ENCODE peak calls at places on chromosomes 11 and 22, in six cellular contexts. B is IMR-90, N is H9, S is mesenchymal stem cell, H is neuronal stem cell, K is mesendoderm. P is an unnamed sample.

GRCh38 chr11:90764691-90765090 is 541.8 kb upstream of the CHORDC1 start:
- DNase-seq in B (no peak), N (no peak), S (no peak), H (no peak), K (no peak), P (no peak)

GRCh38 chr11:35265755-35266454 is 126.9 kb downstream of the CD44 start:
- DNase-seq in B (no peak), N (no peak), S (no peak), H (no peak), K (no peak), P (no peak)

GRCh38 chr11:126156814-126157213 is 54.6 kb downstream of the RPUSD4 start:
- DNase-seq in B (no peak), N (no peak), S (no peak), H (no peak), K (no peak), P (no peak)

GRCh38 chr11:44596541-44597276 is 31.2 kb downstream of the CD82 start:
- DNase-seq in B (no peak), N (no peak), S (no peak), H (no peak), K (peak; percentile 13), P (no peak)

GRCh38 chr11:121936375-121936774 is 179.6 kb downstream of the BLID start:
- DNase-seq in B (peak; percentile 54), N (no peak), S (no peak), H (no peak), K (no peak), P (no peak)

GRCh38 chr11:32391965-32392553 is 43.3 kb downstream of the WT1 start:
- DNase-seq in B (peak; percentile 70), N (no peak), S (peak; percentile 94), H (no peak), K (no peak), P (no peak)

GRCh38 chr11:76209956-76210885 is 3.9 kb upstream of the WNT11 start:
- DNase-seq in B (peak; percentile 74), N (no peak), S (peak; percentile 69), H (peak; percentile 51), K (peak; percentile 38), P (peak; percentile 56)

GRCh38 chr22:42842658-42843370 is 14.3 kb downstream of the ARFGAP3 start:
- DNase-seq in B (peak; percentile 24), N (no peak), S (no peak), H (no peak), K (no peak), P (no peak)

GRCh38 chr11:15106201-15106965 is 8.3 kb upstream of the INSC start:
- DNase-seq in B (peak; percentile 91), N (no peak), S (peak; percentile 92), H (no peak), K (no peak), P (no peak)

GRCh38 chr11:77517753-77518152 is 43.9 kb upstream of the PAK1 start:
- DNase-seq in B (no peak), N (no peak), S (no peak), H (no peak), K (no peak), P (no peak)

GRCh38 chr11:21495879-21496278 is 697.0 kb upstream of the ANO5 start:
- DNase-seq in B (no peak), N (no peak), S (no peak), H (no peak), K (no peak), P (no peak)

GRCh38 chr22:30705710-30706651 is 11.3 kb downstream of the OSBP2 start:
- DNase-seq in B (peak; percentile 80), N (no peak), S (no peak), H (no peak), K (peak; percentile 84), P (no peak)

GRCh38 chr11:2533642-2534115 is 88.9 kb downstream of the KCNQ1 start:
- DNase-seq in B (peak; percentile 91), N (peak; percentile 88), S (peak; percentile 93), H (peak; percentile 80), K (peak; percentile 97), P (peak; percentile 95)

GRCh38 chr22:49593509-49593908 is 234.2 kb downstream of the BRD1 start:
- DNase-seq in B (no peak), N (no peak), S (no peak), H (no peak), K (no peak), P (no peak)

GRCh38 chr11:61969838-61970452 is 2.5 kb upstream of the FTH1 start:
- DNase-seq in B (peak; percentile 87), N (no peak), S (peak; percentile 86), H (no peak), K (no peak), P (peak; percentile 13)

GRCh38 chr11:128482512-128483191 is 104.7 kb downstream of the ETS1 start:
- DNase-seq in B (peak; percentile 46), N (no peak), S (peak; percentile 68), H (no peak), K (no peak), P (no peak)

GRCh38 chr22:39959640-39960447 is at the start of gene TMA7B:
- DNase-seq in B (peak; percentile 75), N (peak; percentile 74), S (peak; percentile 86), H (no peak), K (peak; percentile 86), P (no peak)

GRCh38 chr22:50040717-50041116 is 17.4 kb downstream of the TTLL8 start:
- DNase-seq in B (no peak), N (no peak), S (no peak), H (no peak), K (no peak), P (no peak)

GRCh38 chr22:20885557-20886323 is 26.9 kb downstream of the SNAP29 start:
- DNase-seq in B (peak; percentile 82), N (peak; percentile 91), S (peak; percentile 89), H (peak; percentile 54), K (peak; percentile 95), P (peak; percentile 98)

GRCh38 chr22:28444659-28445058 is 235.0 kb downstream of the TTC28 start:
- DNase-seq in B (no peak), N (no peak), S (no peak), H (no peak), K (no peak), P (no peak)

GRCh38 chr22:41181349-41182241 is 23.5 kb upstream of the L3MBTL2 start:
- DNase-seq in B (peak; percentile 66), N (peak; percentile 48), S (peak; percentile 90), H (no peak), K (peak; percentile 78), P (peak; percentile 94)

GRCh38 chr11:33893711-33894401 is 2.0 kb upstream of the LMO2 start:
- DNase-seq in B (no peak), N (no peak), S (peak; percentile 10), H (no peak), K (no peak), P (no peak)

GRCh38 chr11:107591446-107592236 is 694 bp downstream of the ELMOD1 start:
- DNase-seq in B (no peak), N (peak; percentile 45), S (peak; percentile 36), H (peak; percentile 29), K (peak; percentile 44), P (peak; percentile 5)

GRCh38 chr22:21632237-21632895 is at the start of gene CCDC116:
- DNase-seq in B (no peak), N (peak; percentile 77), S (no peak), H (no peak), K (peak; percentile 63), P (peak; percentile 88)

GRCh38 chr11:120573756-120574354 is 62.3 kb downstream of the GRIK4 start:
- DNase-seq in B (no peak), N (no peak), S (no peak), H (no peak), K (no peak), P (no peak)
- H2AK5ac ChIP-seq in B (no peak overlapping the region), N (no peak overlapping the region), S (no peak overlapping the region), H (no peak overlapping the region), K (no peak overlapping the region), P (no peak overlapping the region)

GRCh38 chr11:85118151-85118550 is 509.0 kb downstream of the DLG2 start:
- DNase-seq in B (peak; percentile 33), N (no peak), S (no peak), H (no peak), K (peak; percentile 28), P (no peak)
- H2AK5ac ChIP-seq in B (no peak overlapping the region), N (no peak overlapping the region), S (no peak overlapping the region), H (no peak overlapping the region), K (no peak overlapping the region), P (no peak overlapping the region)

GRCh38 chr22:38694049-38694448 is 6.7 kb downstream of the JOSD1 start:
- DNase-seq in B (no peak), N (no peak), S (peak; percentile 93), H (no peak), K (no peak), P (peak; percentile 66)
- H2AK5ac ChIP-seq in B (no peak overlapping the region), N (no peak overlapping the region), S (no peak overlapping the region), H (no peak overlapping the region), K (no peak overlapping the region), P (no peak overlapping the region)

GRCh38 chr11:12864316-12865156 is 144.6 kb upstream of the RASSF10 start:
- DNase-seq in B (peak; percentile 96), N (peak; percentile 94), S (peak; percentile 98), H (peak; percentile 89), K (peak; percentile 100), P (peak; percentile 83)

GRCh38 chr11:12871251-12871650 is 137.9 kb upstream of the RASSF10 start:
- DNase-seq in B (no peak), N (no peak), S (no peak), H (no peak), K (no peak), P (no peak)

GRCh38 chr11:12865871-12866595 is 143.1 kb upstream of the RASSF10 start:
- DNase-seq in B (no peak), N (no peak), S (no peak), H (no peak), K (no peak), P (no peak)

GRCh38 chr11:12868315-12869073 is 140.6 kb upstream of the RASSF10 start:
- DNase-seq in B (peak; percentile 27), N (no peak), S (peak; percentile 43), H (no peak), K (peak; percentile 48), P (no peak)

GRCh38 chr11:12867531-12867930 is 141.6 kb upstream of the RASSF10 start:
- DNase-seq in B (no peak), N (no peak), S (no peak), H (no peak), K (peak; percentile 68), P (no peak)
- H2AK5ac ChIP-seq in B (no peak overlapping the region), N (peak overlapping the region; percentile 77), S (no peak overlapping the region), H (no peak overlapping the region), K (no peak overlapping the region), P (no peak overlapping the region)

GRCh38 chr11:73645972-73646631 is at the start of gene PLEKHB1:
- DNase-seq in B (no peak), N (peak; percentile 88), S (no peak), H (peak; percentile 72), K (peak; percentile 91), P (no peak)

GRCh38 chr11:73648629-73649046 is 2.3 kb downstream of the PLEKHB1 start:
- DNase-seq in B (no peak), N (no peak), S (no peak), H (no peak), K (no peak), P (no peak)

GRCh38 chr11:73645570-73645969 is 811 bp upstream of the PLEKHB1 start:
- DNase-seq in B (no peak), N (peak; percentile 50), S (no peak), H (no peak), K (no peak), P (no peak)

GRCh38 chr11:73649206-73649605 is 2.8 kb downstream of the PLEKHB1 start:
- DNase-seq in B (no peak), N (no peak), S (no peak), H (no peak), K (no peak), P (no peak)

GRCh38 chr11:73647459-73648100 is 1.2 kb downstream of the PLEKHB1 start:
- DNase-seq in B (peak; percentile 70), N (peak; percentile 97), S (peak; percentile 80), H (peak; percentile 77), K (peak; percentile 97), P (peak; percentile 94)
- H2AK5ac ChIP-seq in B (no peak overlapping the region), N (no peak overlapping the region), S (no peak overlapping the region), H (peak overlapping the region; percentile 92), K (no peak overlapping the region), P (no peak overlapping the region)

P was measured in trophoblast cell.